ENCODE peak calls at places on chromosomes 5 and 9, in six cellular contexts. Y is sigmoid colon, V is esophagus squamous epithelium, M is transverse colon, P is adrenal gland, R is tibial nerve. B is an unnamed sample. For H3K27me3, the result is how much of the 10 kb centered on the place peaks cover.

GRCh38 chr5:172981931-172982330 is 1.6 kb upstream of the ATP6V0E1 start:
- DNase-seq in P (no peak), Y (no peak), M (no peak), V (no peak), R (no peak), B (no peak)

GRCh38 chr5:33997331-33997983 is 10.4 kb downstream of the AMACR start:
- DNase-seq in P (peak), Y (peak), R (peak), M (peak), V (no peak), B (no peak)

GRCh38 chr5:73215891-73216610 is 43.1 kb downstream of the TMEM174 start:
- DNase-seq in V (no peak), Y (peak), P (peak), M (peak), R (peak), B (no peak)

GRCh38 chr5:149946118-149946517 is 1.5 kb upstream of the PDE6A start:
- DNase-seq in M (peak), V (no peak), P (no peak), R (no peak), Y (no peak), B (no peak)

GRCh38 chr9:4714266-4715016 is 26.6 kb downstream of the AK3 start:
- DNase-seq in V (no peak), M (no peak), Y (no peak), R (no peak), P (no peak), B (no peak)

GRCh38 chr5:56350595-56351170 is 117.6 kb upstream of the ANKRD55 start:
- DNase-seq in R (no peak), Y (peak), P (peak), M (peak), V (no peak), B (no peak)

GRCh38 chr9:116605904-116606341 is 81.2 kb upstream of the TRIM32 start:
- DNase-seq in M (no peak), V (no peak), P (no peak), R (no peak), Y (no peak), B (no peak)

GRCh38 chr9:109411818-109412352 is 86.2 kb downstream of the PTPN3 start:
- DNase-seq in R (peak), V (no peak), M (no peak), P (peak), Y (no peak), B (no peak)

GRCh38 chr9:86168256-86168655 is 68.9 kb upstream of the GOLM1 start:
- DNase-seq in Y (no peak), P (no peak), R (no peak), V (no peak), M (no peak), B (no peak)

GRCh38 chr5:161546463-161547301 is at the start of gene GABRB2:
- DNase-seq in Y (peak), M (peak), P (peak), V (no peak), R (peak), B (no peak)

GRCh38 chr5:164742025-164742424 is 1236.6 kb downstream of the MAT2B start:
- DNase-seq in V (no peak), M (no peak), Y (no peak), R (no peak), P (no peak), B (no peak)

GRCh38 chr5:127055880-127056653 is 17.2 kb downstream of the C5orf63 start:
- DNase-seq in M (no peak), V (no peak), R (no peak), Y (no peak), P (no peak), B (no peak)

GRCh38 chr9:34256104-34256503 is 73.0 kb downstream of the KIF24 start:
- DNase-seq in P (no peak), M (no peak), R (no peak), V (no peak), Y (no peak), B (no peak)

GRCh38 chr9:106801816-106802215 is 61.1 kb upstream of the ZNF462 start:
- DNase-seq in V (no peak), P (no peak), R (no peak), Y (no peak), M (no peak), B (no peak)

GRCh38 chr5:155886311-155887031 is 440.5 kb upstream of the SGCD start:
- DNase-seq in M (no peak), R (no peak), V (no peak), Y (no peak), P (no peak), B (no peak)

GRCh38 chr9:75823136-75823535 is 67.3 kb upstream of the PCSK5 start:
- DNase-seq in Y (no peak), V (no peak), M (no peak), P (no peak), R (no peak), B (no peak)

GRCh38 chr5:16880547-16880946 is 55.5 kb downstream of the MYO10 start:
- DNase-seq in V (no peak), Y (no peak), R (no peak), P (no peak), M (no peak), B (no peak)

GRCh38 chr9:6239694-6240093 is 24.1 kb downstream of the IL33 start:
- DNase-seq in P (no peak), R (no peak), V (no peak), M (no peak), Y (no peak), B (no peak)

GRCh38 chr5:65483474-65484346 is 2.0 kb upstream of the ADAMTS6 start:
- DNase-seq in R (no peak), P (no peak), Y (no peak), V (no peak), M (no peak), B (no peak)

GRCh38 chr5:51889703-51890102 is 506.5 kb downstream of the ISL1 start:
- DNase-seq in R (no peak), M (no peak), V (no peak), P (no peak), Y (no peak), B (no peak)

GRCh38 chr5:92749943-92750342 is 831.1 kb downstream of the NR2F1-AS1 start:
- DNase-seq in R (no peak), V (no peak), P (no peak), M (no peak), Y (no peak), B (no peak)

GRCh38 chr5:5005351-5005750 is 134.8 kb upstream of the ADAMTS16 start:
- DNase-seq in Y (no peak), P (no peak), M (no peak), V (no peak), R (no peak), B (peak)

GRCh38 chr5:40755093-40755406 is 711 bp downstream of the TTC33 start:
- DNase-seq in Y (peak), V (peak), P (peak), M (peak), R (peak), B (peak)

GRCh38 chr5:117488976-117489500 is 914.4 kb upstream of the SEMA6A start:
- DNase-seq in R (no peak), P (no peak), Y (no peak), M (no peak), V (no peak), B (no peak)

GRCh38 chr5:137758719-137759312 is 4.7 kb upstream of the HNRNPA0 start:
- DNase-seq in Y (no peak), R (no peak), P (no peak), V (no peak), M (no peak), B (no peak)

GRCh38 chr9:10562581-10563343 is 50.0 kb downstream of the PTPRD start:
- DNase-seq in V (no peak), M (no peak), Y (no peak), P (no peak), R (no peak), B (no peak)

GRCh38 chr9:69980591-69980990 is 63.1 kb upstream of the MAMDC2 start:
- DNase-seq in M (no peak), Y (no peak), V (no peak), P (no peak), R (peak), B (no peak)

GRCh38 chr9:134698587-134699342 is 57.2 kb downstream of the COL5A1 start:
- DNase-seq in V (no peak), Y (peak), M (peak), P (peak), R (peak), B (no peak)

GRCh38 chr5:2802693-2803365 is 51.4 kb upstream of the IRX2 start:
- DNase-seq in M (no peak), R (no peak), Y (no peak), V (no peak), P (no peak), B (no peak)

GRCh38 chr9:76873056-76873792 is 32.7 kb downstream of the PRUNE2 start:
- DNase-seq in V (no peak), Y (peak), P (no peak), M (no peak), R (peak), B (no peak)

GRCh38 chr9:14346826-14347407 is 33.0 kb upstream of the NFIB start:
- DNase-seq in V (no peak), M (no peak), P (no peak), R (no peak), Y (no peak), B (no peak)

GRCh38 chr5:135087950-135088349 is 53.9 kb upstream of the PITX1 start:
- DNase-seq in R (no peak), Y (no peak), P (no peak), V (no peak), M (no peak), B (no peak)

GRCh38 chr5:126577415-126577814 is 17.6 kb downstream of the ALDH7A1 start:
- DNase-seq in M (no peak), R (no peak), P (no peak), Y (no peak), V (no peak), B (no peak)

GRCh38 chr5:100827481-100827889 is 75.6 kb downstream of the ST8SIA4 start:
- DNase-seq in P (no peak), R (no peak), Y (no peak), V (no peak), M (peak), B (no peak)

GRCh38 chr5:168655316-168655715 is 76.1 kb upstream of the PANK3 start:
- DNase-seq in V (no peak), R (no peak), Y (no peak), M (no peak), P (no peak), B (no peak)

DNA sequence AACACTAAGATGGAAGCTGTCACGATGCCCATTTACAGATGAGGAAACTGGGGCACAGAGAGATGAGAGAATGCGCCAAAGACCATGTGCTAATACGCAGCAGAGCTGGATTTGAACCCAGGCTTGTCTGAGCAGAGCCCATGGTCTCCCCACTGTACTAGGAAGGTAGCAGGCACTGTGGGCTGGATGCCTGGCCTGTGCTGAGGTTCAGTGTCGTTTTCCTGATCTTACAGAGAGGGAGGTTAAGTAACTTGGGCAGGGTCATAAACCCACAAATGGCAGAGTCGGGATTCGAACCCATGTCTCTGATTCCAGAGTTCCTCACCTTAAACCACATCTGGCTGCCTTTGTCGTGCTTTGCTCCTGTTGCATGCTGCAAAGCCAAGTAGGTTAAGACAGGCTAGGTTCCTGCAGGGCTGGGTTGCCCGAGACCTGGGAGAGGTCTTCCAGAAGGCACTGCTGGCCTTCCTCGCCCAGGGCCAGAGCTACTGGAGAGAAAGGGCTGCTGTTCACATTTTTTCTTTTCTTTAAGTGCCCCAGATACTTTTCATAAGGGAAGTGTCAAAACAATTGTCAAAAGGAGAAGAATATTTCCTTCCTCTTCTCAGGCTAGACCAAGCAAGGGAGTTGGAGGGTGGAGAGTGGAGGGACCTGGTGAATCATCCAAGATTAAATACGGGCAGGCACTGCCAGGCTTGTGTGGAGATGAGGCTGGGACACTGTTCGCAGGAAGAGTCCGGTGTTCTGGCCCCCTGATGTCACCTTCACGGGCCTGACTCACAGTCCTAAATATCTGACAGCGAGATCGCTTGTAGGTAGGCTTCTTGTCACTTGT is 3.2 kb downstream of the NEK6 start:
- DNase-seq in V (no peak), M (peak), Y (no peak), P (peak), R (no peak), B (no peak)
- TF ChIP-seq POLR2A in V (no peak), M (peak), Y (no peak), P (no peak), R (no peak), B (no peak)

GRCh38 chr5:170746081-170746951 is 37.2 kb upstream of the GABRP start:
- DNase-seq in R (no peak), V (no peak), P (peak), Y (no peak), M (no peak), B (peak)
- H3K27me3 ChIP-seq in R (under half), V (under half), P (under half), Y (under half), M (under half), B (under half)

GRCh38 chr9:133163559-133164208 is at the start of gene GBGT1:
- DNase-seq in V (no peak), Y (peak), R (peak), P (peak), M (peak), B (no peak)
- TF ChIP-seq POLR2A in V (peak), Y (no peak), R (no peak), P (peak), M (peak), B (peak)

GRCh38 chr5:72188176-72188575 is 80.9 kb downstream of the MAP1B start:
- DNase-seq in Y (no peak), M (no peak), R (no peak), P (no peak), V (no peak), B (no peak)

GRCh38 chr5:72189135-72189534 is 81.9 kb downstream of the MAP1B start:
- DNase-seq in R (no peak), V (no peak), P (no peak), M (no peak), Y (no peak), B (no peak)

GRCh38 chr5:72194846-72195245 is 87.6 kb downstream of the MAP1B start:
- DNase-seq in Y (no peak), P (no peak), V (no peak), M (peak), R (no peak), B (no peak)

GRCh38 chr5:72187388-72188070 is 80.3 kb downstream of the MAP1B start:
- DNase-seq in M (no peak), P (no peak), V (no peak), R (no peak), Y (no peak), B (no peak)

GRCh38 chr5:72191404-72191803 is 84.1 kb downstream of the MAP1B start:
- DNase-seq in M (no peak), V (no peak), P (no peak), R (no peak), Y (no peak), B (no peak)
- H3K27me3 ChIP-seq in M (under half), V (under half), P (under half), R (under half), Y (under half), B (under half)

DNA sequence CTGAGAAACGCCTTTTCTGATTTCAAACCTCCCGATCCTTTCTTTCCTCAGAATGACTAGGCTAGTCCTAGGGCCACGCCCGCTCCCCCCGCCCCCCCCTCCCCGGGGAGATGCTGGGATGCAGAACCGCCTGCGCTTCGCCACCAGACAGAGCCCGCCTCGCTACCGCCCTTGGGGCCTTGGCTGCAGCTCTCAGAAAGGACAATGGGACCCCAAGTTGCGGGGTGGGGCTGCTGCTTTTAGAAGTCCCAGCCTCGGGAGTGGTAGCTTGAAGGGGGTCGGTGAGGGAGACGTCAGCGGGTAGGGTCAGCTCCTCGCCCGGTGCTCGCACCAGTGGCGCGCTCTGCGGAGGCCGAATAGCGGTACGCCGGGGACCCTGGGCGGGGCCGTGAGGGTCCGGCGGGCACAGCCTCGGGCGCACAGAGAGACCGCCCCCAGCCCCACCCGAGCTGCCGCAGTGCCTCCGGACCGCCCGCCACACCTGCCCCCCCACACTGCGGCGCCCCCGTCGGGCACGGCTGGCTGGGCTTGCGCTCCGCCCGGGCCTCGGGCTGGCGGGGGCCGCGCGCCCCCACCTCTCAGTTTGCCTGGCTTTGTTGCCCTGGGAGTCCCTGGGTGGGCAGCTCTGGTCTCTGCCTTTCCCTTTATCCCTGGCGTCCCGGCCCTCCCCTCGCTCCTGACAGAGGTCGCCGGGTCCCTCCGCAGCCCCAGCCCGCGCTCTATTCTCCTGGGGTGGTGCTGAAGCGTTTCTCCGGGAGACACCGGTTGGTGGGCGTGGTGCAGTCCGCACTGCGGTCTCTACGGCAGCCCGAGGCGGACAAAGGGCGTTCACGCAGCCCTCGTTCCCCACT is 1.1 kb downstream of the MAP1B start:
- DNase-seq in Y (peak), R (peak), M (peak), V (no peak), P (peak), B (no peak)
- TF ChIP-seq POLR2A in Y (no peak), R (no peak), M (no peak), V (peak), P (peak), B (no peak)

GRCh38 chr5:181119105-181119504 is 11.9 kb downstream of the OR2V1 start:
- DNase-seq in R (no peak), M (no peak), Y (peak), V (no peak), P (no peak), B (no peak)

GRCh38 chr5:181118369-181118768 is 12.6 kb downstream of the OR2V1 start:
- DNase-seq in R (no peak), M (no peak), P (no peak), V (no peak), Y (peak), B (no peak)

GRCh38 chr5:181121675-181122561 is 9.1 kb downstream of the OR2V1 start:
- DNase-seq in V (no peak), R (no peak), P (peak), M (no peak), Y (peak), B (no peak)

GRCh38 chr5:181120761-181121160 is 10.2 kb downstream of the OR2V1 start:
- DNase-seq in V (no peak), P (no peak), M (no peak), Y (no peak), R (no peak), B (no peak)

DNA sequence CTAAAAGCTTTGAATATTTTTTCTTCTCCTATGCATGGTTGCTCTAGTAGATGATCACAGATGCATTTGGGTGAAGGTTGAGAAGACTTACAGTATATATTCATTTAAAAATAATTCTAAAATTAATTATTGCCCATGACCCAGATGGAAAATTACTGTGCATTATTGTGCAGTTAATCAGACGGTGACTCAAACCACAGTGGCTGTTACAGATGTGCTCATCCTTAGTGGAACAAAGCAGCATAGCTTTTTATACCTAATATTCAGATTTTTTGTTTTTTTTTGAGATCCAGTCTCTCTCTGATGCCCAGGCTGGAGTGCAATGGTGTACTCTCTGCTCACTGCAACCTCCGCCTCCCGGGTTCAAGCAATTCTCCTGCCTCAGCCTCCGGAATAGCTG is 10.7 kb downstream of the OR2V1 start:
- DNase-seq in P (no peak), Y (no peak), R (no peak), V (no peak), M (no peak), B (no peak)
- H3K27me3 ChIP-seq in P (under half), Y (under half), R (under half), V (half or more), M (half or more), B (under half)

DNA sequence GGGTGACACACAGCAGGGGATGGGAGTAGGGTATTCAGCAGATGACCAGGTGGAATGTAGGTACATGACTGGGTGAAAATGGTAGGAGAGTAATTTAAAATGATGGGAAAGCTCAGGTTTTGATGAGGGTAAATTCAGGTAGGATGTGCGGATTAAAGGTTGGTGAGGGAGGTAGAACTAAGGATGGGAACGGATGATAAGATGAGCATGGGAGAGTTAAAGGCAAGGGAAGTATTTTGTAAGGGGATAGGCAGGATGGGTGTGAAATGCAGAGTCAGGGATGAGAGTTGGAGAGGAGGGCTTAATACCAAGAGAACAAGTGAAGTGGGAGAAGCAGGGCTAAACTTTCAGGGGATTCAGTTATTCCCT is 1.5 kb downstream of the TLN1 start:
- DNase-seq in V (no peak), M (no peak), R (no peak), P (no peak), Y (no peak), B (no peak)
- TF ChIP-seq POLR2A in V (no peak), M (no peak), R (no peak), P (no peak), Y (no peak), B (no peak)

B was measured in vagina.